ENCODE peak calls at places on chromosomes 3 and 15, in six cellular contexts. B, A, E, C, R and L are unnamed samples.

GRCh38 chr15:42736178-42736792 is 643 bp downstream of the CDAN1 start:
- DNase-seq in B (no peak), A (no peak), E (peak), C (no peak), R (peak), L (peak)

GRCh38 chr3:82087958-82088357 is 326.5 kb upstream of the GBE1 start:
- DNase-seq in B (no peak), A (no peak), E (no peak), C (peak), R (peak), L (peak)

GRCh38 chr3:149401215-149401925 is 23.9 kb upstream of the TM4SF1 start:
- DNase-seq in B (no peak), A (no peak), E (no peak), C (peak), R (peak), L (peak)

GRCh38 chr3:153768559-153769469 is 352.4 kb upstream of the ARHGEF26 start:
- DNase-seq in B (no peak), A (peak), E (peak), C (peak), R (peak), L (peak)

GRCh38 chr15:80844011-80844732 is 65.0 kb downstream of the CEMIP start:
- DNase-seq in B (no peak), A (no peak), E (no peak), C (peak), R (peak), L (peak)

GRCh38 chr15:70494861-70495571 is 268.3 kb downstream of the UACA start:
- DNase-seq in B (no peak), A (no peak), E (no peak), C (peak), R (peak), L (peak)

GRCh38 chr3:171809513-171810277 is 588 bp downstream of the PLD1 start:
- DNase-seq in B (peak), A (peak), E (peak), C (peak), R (peak), L (peak)

GRCh38 chr3:62676686-62677271 is 198.4 kb downstream of the CADPS start:
- DNase-seq in B (no peak), A (no peak), E (no peak), C (no peak), R (no peak), L (no peak)

GRCh38 chr3:39779511-39780230 is 29.7 kb upstream of the MYRIP start:
- DNase-seq in B (no peak), A (no peak), E (no peak), C (no peak), R (no peak), L (no peak)

GRCh38 chr15:63503739-63504246 is 600 bp upstream of the USP3 start:
- DNase-seq in B (no peak), A (peak), E (peak), C (peak), R (peak), L (peak)

GRCh38 chr15:59284768-59285368 is 78.2 kb downstream of the LDHAL6B start:
- DNase-seq in B (no peak), A (no peak), E (no peak), C (no peak), R (no peak), L (no peak)

GRCh38 chr3:107969994-107970896 is 120.6 kb downstream of the CD47 start:
- DNase-seq in B (no peak), A (no peak), E (no peak), C (peak), R (peak), L (peak)

GRCh38 chr15:58742022-58742421 is 7.5 kb downstream of the ADAM10 start:
- DNase-seq in B (no peak), A (no peak), E (no peak), C (no peak), R (no peak), L (no peak)

GRCh38 chr3:141105828-141106628 is 54.9 kb downstream of the SPSB4 start:
- DNase-seq in B (peak), A (peak), E (peak), C (peak), R (peak), L (peak)

GRCh38 chr15:68783226-68784054 is 37.3 kb downstream of the ANP32A start:
- DNase-seq in B (peak), A (peak), E (peak), C (no peak), R (no peak), L (peak)

GRCh38 chr3:46359748-46360509 is 6.0 kb downstream of the CCR2 start:
- DNase-seq in B (no peak), A (no peak), E (no peak), C (no peak), R (peak), L (peak)

GRCh38 chr15:96264801-96265515 is 65.5 kb upstream of the NR2F2 start:
- DNase-seq in B (no peak), A (no peak), E (no peak), C (peak), R (no peak), L (peak)

GRCh38 chr15:77818484-77819270 is 186.0 kb upstream of the LINGO1 start:
- DNase-seq in B (no peak), A (no peak), E (no peak), C (no peak), R (no peak), L (no peak)

GRCh38 chr3:37935290-37935668 is 55.3 kb upstream of the VILL start:
- DNase-seq in B (no peak), A (no peak), E (no peak), C (no peak), R (peak), L (peak)

GRCh38 chr15:25613113-25613512 is 174.3 kb upstream of the UBE3A start:
- DNase-seq in B (no peak), A (no peak), E (no peak), C (no peak), R (no peak), L (no peak)

GRCh38 chr3:184354121-184354728 is 7.2 kb downstream of the CLCN2 start:
- DNase-seq in B (peak), A (peak), E (peak), C (no peak), R (no peak), L (no peak)

GRCh38 chr15:65418596-65418995 is 4.2 kb downstream of the IGDCC4 start:
- DNase-seq in B (no peak), A (no peak), E (no peak), C (no peak), R (no peak), L (no peak)

GRCh38 chr3:184559336-184559735 is 2.2 kb upstream of the EPHB3 start:
- DNase-seq in B (no peak), A (no peak), E (no peak), C (no peak), R (no peak), L (no peak)

GRCh38 chr15:84840741-84841429 is 23.7 kb downstream of the ALPK3 start:
- DNase-seq in B (no peak), A (no peak), E (no peak), C (peak), R (peak), L (peak)